ENCODE peak calls at places on chromosome 10, in ten cellular contexts. X, S, O, J, E, W, N, D, I and T are unnamed samples.

GRCh38 chr10:44517635-44518034 is 132.7 kb upstream of the CXCL12 start:
- DNase-seq in X (no peak), S (no peak), O (peak; percentile 43), J (peak; percentile 15), E (no peak), W (no peak), N (no peak), D (no peak), I (peak; percentile 17), T (peak; percentile 85)

GRCh38 chr10:124741922-124742417 is 2.2 kb downstream of the FAM53B start:
- DNase-seq in X (no peak), S (no peak), O (peak; percentile 44), J (peak; percentile 2), E (no peak), W (no peak), N (no peak), D (no peak), I (no peak), T (peak; percentile 62)

GRCh38 chr10:89978081-89978480 is 276.7 kb downstream of the KIF20B start:
- DNase-seq in X (no peak), S (no peak), O (no peak), J (no peak), E (no peak), W (no peak), N (no peak), D (no peak), I (no peak), T (no peak)

GRCh38 chr10:85459906-85460305 is 906.7 kb downstream of the GRID1 start:
- DNase-seq in X (no peak), S (no peak), O (no peak), J (no peak), E (no peak), W (no peak), N (no peak), D (no peak), I (no peak), T (no peak)

GRCh38 chr10:137606-138005 is 2.4 kb downstream of the ZMYND11 start:
- DNase-seq in X (peak; percentile 53), S (peak; percentile 41), O (no peak), J (peak; percentile 55), E (no peak), W (no peak), N (no peak), D (peak; percentile 20), I (no peak), T (no peak)

GRCh38 chr10:101558671-101559595 is 29.1 kb downstream of the POLL start:
- DNase-seq in X (no peak), S (no peak), O (no peak), J (no peak), E (no peak), W (no peak), N (no peak), D (no peak), I (no peak), T (no peak)

GRCh38 chr10:22628309-22628708 is 86.1 kb downstream of the PIP4K2A start:
- DNase-seq in X (no peak), S (no peak), O (no peak), J (no peak), E (no peak), W (no peak), N (no peak), D (no peak), I (no peak), T (no peak)

GRCh38 chr10:86367339-86367951 is 850 bp upstream of the GRID1 start:
- DNase-seq in X (no peak), S (peak; percentile 15), O (peak; percentile 32), J (no peak), E (no peak), W (peak; percentile 55), N (peak; percentile 66), D (peak; percentile 6), I (peak; percentile 59), T (peak; percentile 81)

GRCh38 chr10:14732146-14732545 is 42.6 kb downstream of the FAM107B start:
- DNase-seq in X (no peak), S (no peak), O (no peak), J (no peak), E (no peak), W (no peak), N (no peak), D (no peak), I (no peak), T (no peak)

GRCh38 chr10:27611861-27612450 is 107.9 kb downstream of the RAB18 start:
- DNase-seq in X (no peak), S (no peak), O (no peak), J (no peak), E (no peak), W (no peak), N (no peak), D (no peak), I (no peak), T (no peak)

GRCh38 chr10:94183666-94184264 is 179.0 kb downstream of the NOC3L start:
- DNase-seq in X (peak; percentile 96), S (peak; percentile 99), O (no peak), J (peak; percentile 92), E (no peak), W (peak; percentile 83), N (no peak), D (peak; percentile 67), I (no peak), T (no peak)

GRCh38 chr10:98276316-98276715 is 8.3 kb upstream of the LOXL4 start:
- DNase-seq in X (no peak), S (no peak), O (no peak), J (no peak), E (no peak), W (peak; percentile 3), N (no peak), D (no peak), I (no peak), T (no peak)

DNA sequence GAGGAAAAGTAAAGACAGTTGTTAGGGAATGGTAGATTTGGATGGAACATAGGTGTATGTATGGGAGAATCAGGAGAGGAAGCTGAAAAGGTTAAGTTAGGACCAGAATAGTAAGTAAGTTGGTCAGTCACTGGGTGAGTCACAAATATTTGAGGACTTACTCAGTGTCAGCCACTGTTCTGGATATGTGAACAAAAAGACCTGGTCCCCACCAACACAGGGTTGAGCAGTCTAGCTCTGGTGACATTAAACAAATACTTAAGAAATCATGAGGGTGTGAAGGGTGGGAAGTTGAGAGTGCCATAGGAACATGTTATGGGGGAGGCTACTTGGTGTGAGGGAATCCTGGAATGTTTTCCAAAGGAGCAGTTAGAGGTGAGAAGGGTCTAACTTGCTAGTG is 246.9 kb downstream of the PTEN start:
- DNase-seq in X (peak; percentile 54), S (peak; percentile 35), O (peak; percentile 27), J (peak; percentile 62), E (no peak), W (no peak), N (no peak), D (peak; percentile 45), I (no peak), T (no peak)
- TF ChIP-seq CTCF in X (no peak), S (no peak), O (no peak), J (no peak), E (no peak), W (no peak), N (no peak), D (no peak), I (no peak), T (no peak)

GRCh38 chr10:34781709-34782108 is 33.4 kb downstream of the PARD3 start:
- DNase-seq in X (no peak), S (no peak), O (no peak), J (no peak), E (no peak), W (no peak), N (no peak), D (no peak), I (no peak), T (no peak)

GRCh38 chr10:34791228-34791627 is 23.9 kb downstream of the PARD3 start:
- DNase-seq in X (no peak), S (no peak), O (no peak), J (no peak), E (no peak), W (no peak), N (no peak), D (no peak), I (no peak), T (no peak)

GRCh38 chr10:34791947-34792346 is 23.1 kb downstream of the PARD3 start:
- DNase-seq in X (no peak), S (no peak), O (no peak), J (no peak), E (no peak), W (no peak), N (no peak), D (no peak), I (no peak), T (peak; percentile 60)

GRCh38 chr10:34789993-34790506 is 25.0 kb downstream of the PARD3 start:
- DNase-seq in X (no peak), S (no peak), O (peak; percentile 33), J (no peak), E (no peak), W (no peak), N (no peak), D (no peak), I (no peak), T (no peak)

GRCh38 chr10:34786464-34786863 is 28.6 kb downstream of the PARD3 start:
- DNase-seq in X (no peak), S (no peak), O (no peak), J (no peak), E (no peak), W (no peak), N (no peak), D (no peak), I (no peak), T (no peak)
- TF ChIP-seq CTCF in X (no peak), S (no peak), O (no peak), J (no peak), E (no peak), W (no peak), N (no peak), D (no peak), I (no peak), T (no peak)

GRCh38 chr10:6713120-6713519 is 133.0 kb upstream of the PRKCQ start:
- DNase-seq in X (no peak), S (no peak), O (no peak), J (no peak), E (no peak), W (no peak), N (no peak), D (no peak), I (peak; percentile 13), T (no peak)
- TF ChIP-seq CTCF in X (no peak), S (no peak), O (no peak), J (no peak), E (no peak), W (no peak), N (no peak), D (no peak), I (no peak), T (no peak)

GRCh38 chr10:111142082-111142481 is 65.3 kb downstream of the ADRA2A start:
- DNase-seq in X (no peak), S (no peak), O (peak; percentile 15), J (no peak), E (no peak), W (no peak), N (no peak), D (no peak), I (no peak), T (peak; percentile 69)
- TF ChIP-seq CTCF in X (no peak), S (no peak), O (peak; percentile 24), J (no peak), E (no peak), W (no peak), N (no peak), D (no peak), I (peak; percentile 41), T (peak; percentile 62)

GRCh38 chr10:63976538-63976937 is 455.3 kb downstream of the REEP3 start:
- DNase-seq in X (no peak), S (peak; percentile 38), O (peak; percentile 64), J (peak; percentile 69), E (no peak), W (no peak), N (no peak), D (peak; percentile 18), I (peak; percentile 73), T (peak; percentile 90)
- TF ChIP-seq CTCF in X (peak; percentile 47), S (peak; percentile 61), O (peak; percentile 70), J (peak; percentile 65), E (no peak), W (no peak), N (peak; percentile 23), D (peak; percentile 56), I (peak; percentile 69), T (peak; percentile 82)